ENCODE peak calls at places on chromosomes 3 and 15, in six cellular contexts. N is IMR-90, F is H9, B is neuronal stem cell, X is mesenchymal stem cell, Z is H1. V is an unnamed sample.

GRCh38 chr15:32677238-32677750 is 35.8 kb downstream of the SCG5 start:
- DNase-seq in N (no peak), F (no peak), B (no peak), X (no peak), Z (no peak), V (no peak)

GRCh38 chr3:120331071-120331470 is 18.1 kb downstream of the LRRC58 start:
- DNase-seq in N (no peak), F (no peak), B (no peak), X (no peak), Z (no peak), V (no peak)

GRCh38 chr3:96070682-96071081 is 743.7 kb upstream of the EPHA6 start:
- DNase-seq in N (no peak), F (no peak), B (no peak), X (no peak), Z (no peak), V (no peak)

GRCh38 chr15:62324382-62324781 is 159.3 kb upstream of the C2CD4B start:
- DNase-seq in N (no peak), F (no peak), B (no peak), X (no peak), Z (no peak), V (peak; percentile 77)

GRCh38 chr15:71806452-71806931 is 3.9 kb upstream of the NR2E3 start:
- DNase-seq in N (peak; percentile 69), F (no peak), B (no peak), X (peak; percentile 44), Z (no peak), V (no peak)

GRCh38 chr3:36901588-36901987 is 43.3 kb downstream of the TRANK1 start:
- DNase-seq in N (no peak), F (no peak), B (no peak), X (no peak), Z (no peak), V (no peak)

GRCh38 chr3:32432045-32432710 is 40.5 kb downstream of the CMTM7 start:
- DNase-seq in N (no peak), F (no peak), B (no peak), X (no peak), Z (no peak), V (no peak)

GRCh38 chr3:61381745-61382392 is 130.6 kb upstream of the FHIT start:
- DNase-seq in N (peak; percentile 7), F (no peak), B (no peak), X (peak; percentile 20), Z (no peak), V (peak; percentile 79)

GRCh38 chr15:24823473-24823872 is 131.3 kb upstream of the SNRPN start:
- DNase-seq in N (no peak), F (peak; percentile 97), B (peak; percentile 85), X (peak; percentile 16), Z (peak; percentile 98), V (no peak)

GRCh38 chr3:173709026-173709425 is 311.5 kb downstream of the NLGN1 start:
- DNase-seq in N (peak; percentile 39), F (no peak), B (no peak), X (no peak), Z (no peak), V (no peak)

GRCh38 chr3:133709139-133709538 is 37.1 kb upstream of the TF start:
- DNase-seq in N (no peak), F (no peak), B (no peak), X (no peak), Z (no peak), V (no peak)

GRCh38 chr3:127762787-127763105 is 59.6 kb downstream of the MGLL start:
- DNase-seq in N (no peak), F (no peak), B (no peak), X (no peak), Z (no peak), V (no peak)
- H3K4me2 ChIP-seq in N (no peak overlapping the region), F (no peak overlapping the region), B (no peak overlapping the region), X (no peak overlapping the region), Z (no peak overlapping the region), V (no peak overlapping the region)

GRCh38 chr3:49903451-49904424 is at the start of gene MST1R:
- DNase-seq in N (no peak), F (peak; percentile 96), B (peak; percentile 56), X (peak; percentile 27), Z (peak; percentile 76), V (peak; percentile 74)

GRCh38 chr3:49910409-49911123 is 6.9 kb upstream of the MST1R start:
- DNase-seq in N (no peak), F (peak; percentile 86), B (no peak), X (no peak), Z (no peak), V (no peak)

GRCh38 chr3:49902511-49903345 is 945 bp downstream of the MST1R start:
- DNase-seq in N (no peak), F (no peak), B (no peak), X (no peak), Z (no peak), V (no peak)

GRCh38 chr3:49908378-49909199 is 4.9 kb upstream of the MST1R start:
- DNase-seq in N (no peak), F (no peak), B (no peak), X (no peak), Z (no peak), V (no peak)

DNA sequence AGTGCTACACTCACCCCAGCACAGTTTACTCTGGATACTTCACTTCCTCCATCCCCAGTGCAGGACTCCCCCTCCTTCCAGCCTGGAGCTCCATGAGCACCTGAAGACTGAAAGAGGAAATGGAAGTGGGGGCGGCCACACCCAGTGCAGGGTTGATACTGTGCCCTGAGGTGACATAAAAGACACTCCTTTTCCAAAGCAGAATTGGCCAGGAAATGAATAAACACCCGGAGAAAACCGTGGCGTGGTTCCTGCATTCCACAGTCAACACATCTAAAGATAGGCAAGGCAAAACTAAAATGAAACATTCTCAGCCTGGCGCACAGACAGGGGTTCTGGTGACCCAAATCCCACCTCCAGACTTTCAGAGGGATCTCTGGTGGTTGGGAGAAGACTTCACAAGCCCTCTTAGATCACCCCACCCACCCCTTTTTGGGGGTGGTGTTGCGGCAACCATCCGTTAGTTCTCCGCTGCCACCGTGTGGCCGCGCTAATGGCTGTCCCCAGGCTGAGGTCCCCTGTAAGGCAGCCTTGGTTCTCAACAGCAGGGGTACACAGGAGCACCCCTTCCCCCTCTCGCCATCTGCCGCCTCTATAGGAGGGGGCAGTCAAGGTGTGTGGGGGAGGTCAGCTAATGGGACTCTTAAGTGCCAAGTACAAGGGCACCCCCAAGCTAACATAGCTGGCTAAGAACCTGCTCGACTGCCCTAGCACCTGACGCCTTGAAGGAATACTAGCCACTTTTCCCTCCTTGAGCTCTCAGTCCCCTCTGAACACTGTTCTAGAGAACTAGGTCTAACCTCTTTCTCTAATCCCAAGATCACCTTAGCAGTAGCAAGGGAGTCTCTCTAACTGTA is 2.6 kb upstream of the MST1R start:
- DNase-seq in N (peak; percentile 46), F (peak; percentile 69), B (no peak), X (peak; percentile 61), Z (no peak), V (peak; percentile 14)
- H2AFZ ChIP-seq in N (peak overlapping the region; percentile 95), F (no peak overlapping the region), B (peak overlapping the region; percentile 53), X (no peak overlapping the region), Z (no peak overlapping the region), V (no peak overlapping the region)

DNA sequence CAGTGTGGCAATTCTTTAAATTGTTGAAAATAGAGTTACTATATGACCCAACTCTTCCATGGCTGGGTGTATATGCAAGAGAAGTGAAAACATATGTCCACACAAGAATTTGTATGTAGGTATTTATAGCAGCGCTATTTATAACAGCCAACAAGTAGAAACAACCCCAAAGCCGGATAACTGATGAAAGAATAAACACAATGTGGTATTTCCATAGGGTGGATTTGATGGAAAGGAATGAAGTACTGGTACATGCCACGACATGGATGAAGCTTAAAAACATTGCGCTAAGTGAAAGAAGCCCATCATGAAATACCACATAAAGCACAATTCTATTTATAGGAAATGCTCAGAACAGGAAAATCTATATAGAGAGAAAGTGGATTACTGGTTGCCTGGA is 554.5 kb downstream of the AGBL1 start:
- DNase-seq in N (no peak), F (no peak), B (no peak), X (no peak), Z (no peak), V (no peak)
- H4K8ac ChIP-seq in N (no peak overlapping the region), F (no peak overlapping the region), B (no peak overlapping the region), X (no peak overlapping the region), Z (no peak overlapping the region), V (no peak overlapping the region)

GRCh38 chr15:98686983-98687382 is 38.6 kb downstream of the IGF1R start:
- DNase-seq in N (no peak), F (no peak), B (no peak), X (no peak), Z (no peak), V (no peak)
- H3K4me2 ChIP-seq in N (no peak overlapping the region), F (no peak overlapping the region), B (no peak overlapping the region), X (no peak overlapping the region), Z (peak overlapping the region; percentile 30), V (no peak overlapping the region)